ENCODE peak calls at places on chromosome 1, in four cellular contexts. O, Z, F and R are unnamed samples.

GRCh38 chr1:243299069-243299468 is 43.2 kb downstream of the SDCCAG8 start:
- DNase-seq in O (no peak), Z (no peak), F (no peak), R (no peak)

GRCh38 chr1:204445860-204446412 is 34.3 kb upstream of the PPP1R15B start:
- DNase-seq in O (peak; percentile 56), Z (peak; percentile 74), F (peak; percentile 15), R (no peak)

GRCh38 chr1:157403608-157404007 is 148.7 kb downstream of the FCRL5 start:
- DNase-seq in O (no peak), Z (peak; percentile 12), F (no peak), R (no peak)

GRCh38 chr1:63980706-63981407 is 207.0 kb downstream of the ROR1 start:
- DNase-seq in O (no peak), Z (no peak), F (no peak), R (no peak)

GRCh38 chr1:96845464-96845863 is 123.9 kb downstream of the PTBP2 start:
- DNase-seq in O (no peak), Z (peak; percentile 29), F (no peak), R (no peak)

GRCh38 chr1:26733982-26734381 is 38.2 kb downstream of the ARID1A start:
- DNase-seq in O (no peak), Z (no peak), F (no peak), R (no peak)

GRCh38 chr1:198865288-198865687 is 226.4 kb downstream of the PTPRC start:
- DNase-seq in O (no peak), Z (no peak), F (no peak), R (no peak)

GRCh38 chr1:119209943-119210342 is 69.5 kb upstream of the WARS2 start:
- DNase-seq in O (no peak), Z (no peak), F (no peak), R (no peak)

GRCh38 chr1:25796807-25797458 is 3.1 kb upstream of the SELENON start:
- DNase-seq in O (peak; percentile 82), Z (peak; percentile 94), F (peak; percentile 99), R (no peak)

GRCh38 chr1:101996830-101997485 is at the start of gene OLFM3:
- DNase-seq in O (no peak), Z (no peak), F (peak; percentile 76), R (no peak)